ENCODE peak calls at places on chromosomes 5 and 9, in five cellular contexts. L, D, T, M and A are unnamed samples.

GRCh38 chr5:15821506-15821905 is 321.5 kb downstream of the FBXL7 start:
- DNase-seq in L (no peak), D (no peak), T (no peak), M (no peak), A (no peak)

GRCh38 chr5:63205976-63206375 is 627.4 kb downstream of the LRRC70 start:
- DNase-seq in L (no peak), D (no peak), T (no peak), M (no peak), A (no peak)

GRCh38 chr9:91640428-91640827 is 216.8 kb upstream of the NFIL3 start:
- DNase-seq in L (no peak), D (no peak), T (no peak), M (no peak), A (no peak)

GRCh38 chr9:136484153-136485048 is 1.6 kb upstream of the SEC16A start:
- DNase-seq in L (no peak), D (peak), T (peak), M (no peak), A (no peak)

GRCh38 chr5:177426566-177427210 is at the start of gene GRK6:
- DNase-seq in L (no peak), D (peak), T (peak), M (no peak), A (no peak)

GRCh38 chr9:27866741-27867140 is 293.5 kb upstream of the C9orf72 start:
- DNase-seq in L (no peak), D (no peak), T (no peak), M (no peak), A (no peak)

GRCh38 chr5:53983568-53984465 is 326.6 kb downstream of the ARL15 start:
- DNase-seq in L (no peak), D (no peak), T (peak), M (no peak), A (no peak)

GRCh38 chr9:129412814-129413536 is 207.9 kb downstream of the C9orf50 start:
- DNase-seq in L (peak), D (peak), T (peak), M (no peak), A (no peak)

GRCh38 chr5:952597-953271 is 55.9 kb upstream of the NKD2 start:
- DNase-seq in L (no peak), D (no peak), T (no peak), M (no peak), A (no peak)

GRCh38 chr5:119743927-119744326 is 114.6 kb downstream of the FAM170A start:
- DNase-seq in L (no peak), D (no peak), T (no peak), M (peak), A (no peak)

DNA sequence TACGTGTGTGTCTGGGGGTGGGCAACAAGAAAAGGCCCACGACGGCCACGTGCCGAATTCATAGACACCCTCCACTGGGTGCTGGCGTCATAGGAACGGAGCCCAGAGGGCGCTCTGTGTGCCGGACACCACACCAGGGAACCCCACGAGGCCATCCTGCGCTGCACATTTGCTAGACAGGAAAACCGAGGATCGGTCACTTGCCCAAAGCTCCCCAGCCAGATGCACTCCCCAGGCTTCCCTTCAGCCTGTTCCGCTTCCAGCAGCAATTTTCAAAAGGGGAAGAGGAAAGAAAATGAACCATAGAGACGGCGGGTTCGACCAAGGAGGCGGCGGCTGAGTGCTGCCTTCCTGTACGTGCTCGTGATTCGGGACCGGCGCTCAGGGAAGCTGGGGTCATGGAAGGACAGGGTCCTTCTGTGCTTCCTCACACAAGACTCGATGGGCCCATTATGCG is 124.5 kb upstream of the SARDH start:
- DNase-seq in L (peak), D (peak), T (peak), M (no peak), A (no peak)
- H3K4me3 ChIP-seq in L (peak), D (no peak), T (no peak), M (no peak), A (no peak)

DNA sequence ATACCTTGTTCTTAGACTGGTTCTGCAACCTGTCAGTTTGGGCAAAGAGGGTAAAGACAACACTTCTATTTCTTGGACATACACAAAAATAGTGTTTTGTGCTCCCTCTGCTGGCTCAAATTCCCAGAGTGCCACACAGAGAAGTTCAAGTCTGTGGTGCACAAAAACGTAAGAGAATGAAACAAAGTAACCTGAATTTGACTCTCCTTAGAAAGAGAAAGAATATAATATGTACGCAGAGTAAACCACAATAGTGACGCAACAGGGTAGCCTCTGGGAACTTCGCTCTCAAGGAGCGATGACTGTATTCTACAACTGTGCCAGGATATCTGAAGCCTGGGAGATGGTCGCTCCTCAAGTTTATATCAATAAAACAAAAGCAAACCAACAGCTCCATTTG is 18.5 kb downstream of the DDX31 start:
- DNase-seq in L (no peak), D (no peak), T (no peak), M (no peak), A (peak)
- TF ChIP-seq CTCF in L (no peak), D (no peak), T (no peak), M (peak), A (peak)

GRCh38 chr9:70478963-70479641 is 64.6 kb upstream of the KLF9 start:
- DNase-seq in L (peak), D (peak), T (no peak), M (no peak), A (no peak)
- H3K4me3 ChIP-seq in L (peak), D (no peak), T (no peak), M (no peak), A (no peak)

DNA sequence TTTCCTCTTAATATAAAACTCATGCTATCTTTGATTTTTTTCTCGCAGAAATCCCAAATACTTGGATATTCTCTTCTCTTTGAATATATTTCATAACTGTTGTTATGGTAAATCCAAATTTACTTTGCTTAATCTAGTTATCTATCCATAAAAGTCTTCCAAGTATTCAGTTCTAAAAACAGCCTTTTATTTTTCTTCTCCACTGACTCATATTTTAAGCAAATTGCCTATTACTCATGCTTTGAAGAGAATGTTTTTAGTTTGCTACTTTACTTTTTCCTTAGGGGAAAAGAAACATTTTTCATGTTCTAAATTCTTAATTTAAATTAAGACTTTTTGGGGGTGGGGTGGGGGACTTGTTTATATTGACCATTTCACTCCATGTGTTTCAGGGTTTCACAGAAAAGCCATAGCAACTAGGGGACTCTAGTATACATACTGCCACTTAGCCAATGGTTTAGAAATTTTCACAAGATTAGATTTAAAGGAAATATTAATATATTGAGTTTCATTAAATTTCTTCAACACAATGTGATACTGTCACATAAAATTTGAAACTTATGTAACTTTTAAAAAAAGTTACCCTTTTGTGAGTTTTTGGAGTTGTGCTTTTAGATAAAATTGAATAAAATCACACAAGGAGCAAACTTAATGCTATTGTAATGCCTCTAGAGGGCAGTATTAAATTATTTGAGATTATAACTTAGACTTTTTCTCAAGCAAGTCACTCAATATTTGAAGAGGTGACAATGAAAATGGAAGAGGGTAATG is 545.8 kb upstream of the ARRDC3 start:
- DNase-seq in L (no peak), D (no peak), T (no peak), M (no peak), A (no peak)
- TF ChIP-seq CTCF in L (peak), D (no peak), T (peak), M (peak), A (peak)

GRCh38 chr5:141431286-141431685 is 979 bp downstream of the PCDHGA12 start:
- DNase-seq in L (no peak), D (no peak), T (no peak), M (no peak), A (no peak)
- H3K4me3 ChIP-seq in L (no peak), D (no peak), T (no peak), M (no peak), A (no peak)

GRCh38 chr5:175457466-175457865 is 13.5 kb upstream of the DRD1 start:
- DNase-seq in L (no peak), D (no peak), T (no peak), M (no peak), A (no peak)
- TF ChIP-seq CTCF in L (no peak), D (no peak), T (no peak), M (no peak), A (no peak)